ENCODE peak calls at places on chromosomes 2 and 18, in six cellular contexts. One of them, this sample, is unnamed.

GRCh38 chr2:241939541-241939940 is 70.0 kb downstream of the RTP5 start:
- DNase-seq in GM23248: no peak
- DNase-seq in lower lobe of right lung: no peak
- DNase-seq in PC-3: no peak
- DNase-seq in IMR-90: no peak
- DNase-seq in neuronal stem cell: no peak
- DNase-seq in this sample: no peak

GRCh38 chr2:112156152-112156986 is 18.2 kb downstream of the FBLN7 start:
- DNase-seq in GM23248: peak
- DNase-seq in lower lobe of right lung: no peak
- DNase-seq in PC-3: no peak
- DNase-seq in IMR-90: peak
- DNase-seq in neuronal stem cell: peak
- DNase-seq in this sample: peak

GRCh38 chr2:138565251-138565598 is 63.7 kb downstream of the SPOPL start:
- DNase-seq in GM23248: no peak
- DNase-seq in lower lobe of right lung: no peak
- DNase-seq in PC-3: peak
- DNase-seq in IMR-90: no peak
- DNase-seq in neuronal stem cell: no peak
- DNase-seq in this sample: no peak

GRCh38 chr18:457533-457932 is 43.0 kb downstream of the COLEC12 start:
- DNase-seq in GM23248: peak
- DNase-seq in lower lobe of right lung: no peak
- DNase-seq in PC-3: no peak
- DNase-seq in IMR-90: peak
- DNase-seq in neuronal stem cell: no peak
- DNase-seq in this sample: no peak

GRCh38 chr2:220241423-220241822 is 614.0 kb downstream of the SLC4A3 start:
- DNase-seq in GM23248: peak
- DNase-seq in lower lobe of right lung: no peak
- DNase-seq in PC-3: no peak
- DNase-seq in IMR-90: no peak
- DNase-seq in neuronal stem cell: no peak
- DNase-seq in this sample: no peak

GRCh38 chr2:65766768-65767267 is 334.4 kb upstream of the SPRED2 start:
- DNase-seq in GM23248: no peak
- DNase-seq in lower lobe of right lung: no peak
- DNase-seq in PC-3: no peak
- DNase-seq in IMR-90: no peak
- DNase-seq in neuronal stem cell: no peak
- DNase-seq in this sample: no peak

GRCh38 chr2:201116115-201116958 is at the start of gene CFLAR:
- DNase-seq in GM23248: peak
- DNase-seq in lower lobe of right lung: peak
- DNase-seq in PC-3: peak
- DNase-seq in IMR-90: peak
- DNase-seq in neuronal stem cell: no peak
- DNase-seq in this sample: peak

GRCh38 chr2:117845304-117845703 is 30.8 kb downstream of the DDX18 start:
- DNase-seq in GM23248: no peak
- DNase-seq in lower lobe of right lung: no peak
- DNase-seq in PC-3: no peak
- DNase-seq in IMR-90: no peak
- DNase-seq in neuronal stem cell: no peak
- DNase-seq in this sample: no peak

GRCh38 chr2:168662651-168663208 is 139.7 kb upstream of the NOSTRIN start:
- DNase-seq in GM23248: peak
- DNase-seq in lower lobe of right lung: no peak
- DNase-seq in PC-3: peak
- DNase-seq in IMR-90: no peak
- DNase-seq in neuronal stem cell: no peak
- DNase-seq in this sample: no peak

GRCh38 chr2:13413989-13414388 is 697.3 kb downstream of the TRIB2 start:
- DNase-seq in GM23248: no peak
- DNase-seq in lower lobe of right lung: no peak
- DNase-seq in PC-3: no peak
- DNase-seq in IMR-90: no peak
- DNase-seq in neuronal stem cell: no peak
- DNase-seq in this sample: peak

GRCh38 chr2:33108483-33109443 is 162.0 kb downstream of the LTBP1 start:
- DNase-seq in GM23248: peak
- DNase-seq in lower lobe of right lung: no peak
- DNase-seq in PC-3: no peak
- DNase-seq in IMR-90: peak
- DNase-seq in neuronal stem cell: no peak
- DNase-seq in this sample: peak

GRCh38 chr2:8589721-8590120 is 92.1 kb upstream of the ID2 start:
- DNase-seq in GM23248: no peak
- DNase-seq in lower lobe of right lung: no peak
- DNase-seq in PC-3: no peak
- DNase-seq in IMR-90: no peak
- DNase-seq in neuronal stem cell: no peak
- DNase-seq in this sample: no peak

GRCh38 chr2:85998071-85998991 is 107.4 kb downstream of the POLR1A start:
- DNase-seq in GM23248: peak
- DNase-seq in lower lobe of right lung: no peak
- DNase-seq in PC-3: no peak
- DNase-seq in IMR-90: peak
- DNase-seq in neuronal stem cell: no peak
- DNase-seq in this sample: peak

GRCh38 chr2:36361396-36361795 is 5.8 kb downstream of the CRIM1 start:
- DNase-seq in GM23248: peak
- DNase-seq in lower lobe of right lung: no peak
- DNase-seq in PC-3: no peak
- DNase-seq in IMR-90: no peak
- DNase-seq in neuronal stem cell: no peak
- DNase-seq in this sample: peak

GRCh38 chr2:17070711-17071110 is 405.1 kb upstream of the CYRIA start:
- DNase-seq in GM23248: no peak
- DNase-seq in lower lobe of right lung: no peak
- DNase-seq in PC-3: no peak
- DNase-seq in IMR-90: no peak
- DNase-seq in neuronal stem cell: no peak
- DNase-seq in this sample: no peak

GRCh38 chr18:62183578-62184195 is 3.2 kb downstream of the PIGN start:
- DNase-seq in GM23248: peak
- DNase-seq in lower lobe of right lung: no peak
- DNase-seq in PC-3: peak
- DNase-seq in IMR-90: peak
- DNase-seq in neuronal stem cell: peak
- DNase-seq in this sample: peak

GRCh38 chr2:68604077-68604476 is 39.3 kb upstream of the PROKR1 start:
- DNase-seq in GM23248: no peak
- DNase-seq in lower lobe of right lung: no peak
- DNase-seq in PC-3: no peak
- DNase-seq in IMR-90: no peak
- DNase-seq in neuronal stem cell: no peak
- DNase-seq in this sample: no peak

GRCh38 chr2:179031731-179032408 is 18.1 kb downstream of the CCDC141 start:
- DNase-seq in GM23248: peak
- DNase-seq in lower lobe of right lung: no peak
- DNase-seq in PC-3: peak
- DNase-seq in IMR-90: peak
- DNase-seq in neuronal stem cell: no peak
- DNase-seq in this sample: no peak

GRCh38 chr2:121648206-121648605 is 1.1 kb downstream of the CLASP1 start:
- DNase-seq in GM23248: peak
- DNase-seq in lower lobe of right lung: no peak
- DNase-seq in PC-3: no peak
- DNase-seq in IMR-90: peak
- DNase-seq in neuronal stem cell: no peak
- DNase-seq in this sample: peak

GRCh38 chr2:61887684-61888303 is 662 bp downstream of the CCT4 start:
- DNase-seq in GM23248: peak
- DNase-seq in lower lobe of right lung: no peak
- DNase-seq in PC-3: peak
- DNase-seq in IMR-90: peak
- DNase-seq in neuronal stem cell: peak
- DNase-seq in this sample: peak

GRCh38 chr2:221649045-221649444 is 76.9 kb upstream of the EPHA4 start:
- DNase-seq in GM23248: peak
- DNase-seq in lower lobe of right lung: no peak
- DNase-seq in PC-3: no peak
- DNase-seq in IMR-90: no peak
- DNase-seq in neuronal stem cell: no peak
- DNase-seq in this sample: peak

GRCh38 chr2:217954971-217955740 is 47.6 kb downstream of the TNS1 start:
- DNase-seq in GM23248: no peak
- DNase-seq in lower lobe of right lung: peak
- DNase-seq in PC-3: no peak
- DNase-seq in IMR-90: no peak
- DNase-seq in neuronal stem cell: no peak
- DNase-seq in this sample: no peak

GRCh38 chr2:217954469-217954868 is 48.3 kb downstream of the TNS1 start:
- DNase-seq in GM23248: no peak
- DNase-seq in lower lobe of right lung: peak
- DNase-seq in PC-3: no peak
- DNase-seq in IMR-90: no peak
- DNase-seq in neuronal stem cell: no peak
- DNase-seq in this sample: no peak

GRCh38 chr2:217953531-217953932 is 49.3 kb downstream of the TNS1 start:
- DNase-seq in GM23248: no peak
- DNase-seq in lower lobe of right lung: peak
- DNase-seq in PC-3: no peak
- DNase-seq in IMR-90: no peak
- DNase-seq in neuronal stem cell: no peak
- DNase-seq in this sample: no peak

GRCh38 chr2:217953011-217953481 is 49.7 kb downstream of the TNS1 start:
- DNase-seq in GM23248: no peak
- DNase-seq in lower lobe of right lung: peak
- DNase-seq in PC-3: no peak
- DNase-seq in IMR-90: no peak
- DNase-seq in neuronal stem cell: no peak
- DNase-seq in this sample: no peak

DNA sequence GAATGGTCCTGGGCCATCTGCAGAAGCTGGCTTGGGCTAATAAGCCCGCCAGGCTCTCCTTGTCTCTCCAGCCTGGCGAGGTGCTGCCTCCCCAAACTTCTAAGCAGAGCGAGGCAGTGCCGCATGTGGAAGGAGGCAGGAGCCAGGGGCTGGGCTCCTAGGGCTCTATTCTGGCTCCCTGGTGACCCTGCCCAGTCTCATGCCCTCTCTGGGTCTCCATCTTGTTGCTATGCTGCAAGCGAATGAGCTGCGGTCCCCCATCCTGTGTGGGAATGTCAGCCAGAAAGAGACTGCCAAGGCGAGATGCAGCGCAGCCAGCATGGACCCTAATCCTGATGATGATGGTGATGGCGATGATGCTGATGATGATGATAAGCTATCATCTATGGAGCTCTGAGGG is 48.7 kb downstream of the TNS1 start:
- DNase-seq in GM23248: no peak
- DNase-seq in lower lobe of right lung: peak
- DNase-seq in PC-3: no peak
- DNase-seq in IMR-90: no peak
- DNase-seq in neuronal stem cell: no peak
- DNase-seq in this sample: no peak
- H3K27ac ChIP-seq in GM23248: no peak
- H3K27ac ChIP-seq in lower lobe of right lung: peak
- H3K27ac ChIP-seq in PC-3: no peak
- H3K27ac ChIP-seq in IMR-90: no peak
- H3K27ac ChIP-seq in neuronal stem cell: no peak
- H3K27ac ChIP-seq in this sample: no peak

GRCh38 chr2:105142239-105142638 is 99.3 kb upstream of the GPR45 start:
- DNase-seq in GM23248: no peak
- DNase-seq in lower lobe of right lung: no peak
- DNase-seq in PC-3: no peak
- DNase-seq in IMR-90: no peak
- DNase-seq in neuronal stem cell: no peak
- DNase-seq in this sample: no peak

GRCh38 chr2:105143094-105143466 is 98.5 kb upstream of the GPR45 start:
- DNase-seq in GM23248: no peak
- DNase-seq in lower lobe of right lung: no peak
- DNase-seq in PC-3: no peak
- DNase-seq in IMR-90: no peak
- DNase-seq in neuronal stem cell: no peak
- DNase-seq in this sample: no peak

GRCh38 chr2:105144128-105144940 is 97.2 kb upstream of the GPR45 start:
- DNase-seq in GM23248: peak
- DNase-seq in lower lobe of right lung: no peak
- DNase-seq in PC-3: no peak
- DNase-seq in IMR-90: no peak
- DNase-seq in neuronal stem cell: no peak
- DNase-seq in this sample: no peak

GRCh38 chr2:105144941-105145300 is 96.6 kb upstream of the GPR45 start:
- DNase-seq in GM23248: no peak
- DNase-seq in lower lobe of right lung: no peak
- DNase-seq in PC-3: no peak
- DNase-seq in IMR-90: no peak
- DNase-seq in neuronal stem cell: no peak
- DNase-seq in this sample: no peak

GRCh38 chr2:105143467-105144127 is 97.9 kb upstream of the GPR45 start:
- DNase-seq in GM23248: no peak
- DNase-seq in lower lobe of right lung: no peak
- DNase-seq in PC-3: no peak
- DNase-seq in IMR-90: no peak
- DNase-seq in neuronal stem cell: peak
- DNase-seq in this sample: peak
- H3K4me3 ChIP-seq in GM23248: peak
- H3K4me3 ChIP-seq in lower lobe of right lung: peak
- H3K4me3 ChIP-seq in PC-3: peak
- H3K4me3 ChIP-seq in IMR-90: peak
- H3K4me3 ChIP-seq in neuronal stem cell: peak
- H3K4me3 ChIP-seq in this sample: no peak

DNA sequence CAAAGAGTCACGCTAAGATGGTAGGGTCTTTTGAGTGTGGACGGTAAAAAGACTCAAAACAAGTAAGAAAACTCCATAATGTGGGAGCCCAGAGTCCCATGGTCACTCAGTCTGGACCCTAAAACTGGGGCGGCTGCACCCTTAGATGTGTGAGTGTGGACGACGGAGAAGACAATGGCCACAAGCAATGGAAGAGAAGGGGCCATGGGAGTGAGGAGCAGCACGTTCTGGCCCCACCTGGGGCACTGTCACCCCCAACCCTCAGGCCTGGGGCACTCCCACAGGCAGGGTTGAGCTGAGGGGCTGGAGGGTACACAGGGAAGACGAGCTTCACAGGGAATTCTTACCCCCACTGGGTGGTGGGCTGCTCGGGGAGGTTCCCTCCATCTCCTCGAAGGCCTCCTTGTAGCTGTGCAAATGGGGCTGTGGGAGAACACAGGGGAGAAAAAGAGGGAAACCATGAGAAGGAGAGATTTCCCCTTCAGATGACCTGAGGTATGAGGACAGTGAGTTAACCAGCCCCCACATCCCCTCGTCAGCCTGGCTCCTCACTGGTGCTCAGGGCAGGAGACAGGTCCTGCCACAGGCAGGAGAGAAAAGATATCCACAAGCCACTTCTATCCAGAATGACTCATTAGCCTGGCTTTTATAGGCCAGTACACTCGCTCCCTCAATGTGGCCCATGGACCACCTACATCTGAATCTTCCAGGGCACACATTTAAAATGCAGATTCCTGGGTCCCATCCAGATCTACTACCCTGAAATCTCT is 167.9 kb downstream of the TNS1 start:
- DNase-seq in GM23248: peak
- DNase-seq in lower lobe of right lung: peak
- DNase-seq in PC-3: no peak
- DNase-seq in IMR-90: peak
- DNase-seq in neuronal stem cell: no peak
- DNase-seq in this sample: no peak
- H3K27ac ChIP-seq in GM23248: peak
- H3K27ac ChIP-seq in lower lobe of right lung: peak
- H3K27ac ChIP-seq in PC-3: no peak
- H3K27ac ChIP-seq in IMR-90: no peak
- H3K27ac ChIP-seq in neuronal stem cell: no peak
- H3K27ac ChIP-seq in this sample: no peak

GRCh38 chr2:203718087-203718486 is 11.6 kb downstream of the CD28 start:
- DNase-seq in GM23248: peak
- DNase-seq in lower lobe of right lung: no peak
- DNase-seq in PC-3: no peak
- DNase-seq in IMR-90: peak
- DNase-seq in neuronal stem cell: no peak
- DNase-seq in this sample: peak
- H3K4me3 ChIP-seq in GM23248: no peak
- H3K4me3 ChIP-seq in lower lobe of right lung: no peak
- H3K4me3 ChIP-seq in PC-3: no peak
- H3K4me3 ChIP-seq in IMR-90: no peak
- H3K4me3 ChIP-seq in neuronal stem cell: no peak
- H3K4me3 ChIP-seq in this sample: no peak

This sample was measured in fibroblast of lung.